ENCODE peak calls at places on chromosome 12, in five cellular contexts. S, F, C, B and P are unnamed samples.

GRCh38 chr12:102510031-102510430 is 29.7 kb upstream of the IGF1 start:
- DNase-seq in S (no peak), F (no peak), C (no peak), B (no peak), P (no peak)

GRCh38 chr12:10171954-10172353 is at the start of gene OLR1:
- DNase-seq in S (no peak), F (no peak), C (no peak), B (no peak), P (no peak)

GRCh38 chr12:79482921-79483320 is 207.8 kb downstream of the PAWR start:
- DNase-seq in S (no peak), F (no peak), C (no peak), B (no peak), P (no peak)

GRCh38 chr12:52025301-52026172 is 18.8 kb downstream of the TAMALIN start:
- DNase-seq in S (peak), F (peak), C (peak), B (peak), P (peak)

GRCh38 chr12:93459097-93459496 is 8.2 kb upstream of the MRPL42 start:
- DNase-seq in S (no peak), F (no peak), C (no peak), B (no peak), P (no peak)

GRCh38 chr12:103673891-103674375 is 86.9 kb downstream of the STAB2 start:
- DNase-seq in S (no peak), F (no peak), C (no peak), B (no peak), P (no peak)

GRCh38 chr12:6292606-6293005 is 17.9 kb upstream of the PLEKHG6 start:
- DNase-seq in S (no peak), F (no peak), C (no peak), B (no peak), P (no peak)

GRCh38 chr12:125351788-125352187 is 286.6 kb downstream of the AACS start:
- DNase-seq in S (no peak), F (no peak), C (no peak), B (no peak), P (peak)

GRCh38 chr12:21989819-21990412 is 48.7 kb upstream of the ABCC9 start:
- DNase-seq in S (no peak), F (no peak), C (no peak), B (peak), P (no peak)

GRCh38 chr12:116426391-116427136 is 132.6 kb upstream of the MAP1LC3B2 start:
- DNase-seq in S (no peak), F (peak), C (no peak), B (peak), P (peak)

GRCh38 chr12:30296486-30296885 is 399.2 kb downstream of the IPO8 start:
- DNase-seq in S (no peak), F (no peak), C (no peak), B (no peak), P (no peak)

GRCh38 chr12:126772171-126772864 is 1494.7 kb upstream of the TMEM132C start:
- DNase-seq in S (peak), F (peak), C (no peak), B (peak), P (no peak)

GRCh38 chr12:19642305-19642704 is 203.0 kb downstream of the AEBP2 start:
- DNase-seq in S (no peak), F (no peak), C (no peak), B (no peak), P (no peak)